ENCODE peak calls at places on chromosomes 4 and X, in four cellular contexts. E is A549, C is HCT116, B is K562. H is an unnamed sample.

GRCh38 chrX:17692709-17693346 is 44.5 kb upstream of the SCML1 start:
- DNase-seq in B (peak; percentile 5), C (no peak), E (no peak), H (no peak)

GRCh38 chr4:56757270-56757746 is 64.2 kb downstream of the SPINK2 start:
- DNase-seq in C (no peak), E (no peak), B (no peak), H (no peak)

GRCh38 chr4:188266386-188266785 is 127.1 kb downstream of the TRIML1 start:
- DNase-seq in E (no peak), B (no peak), C (no peak), H (no peak)

GRCh38 chr4:68361146-68361589 is 11.3 kb upstream of the YTHDC1 start:
- DNase-seq in E (peak; percentile 54), B (no peak), C (no peak), H (no peak)

GRCh38 chr4:138865765-138866164 is 149.8 kb upstream of the NOCT start:
- DNase-seq in E (no peak), B (no peak), C (no peak), H (no peak)

GRCh38 chr4:103718993-103719319 is 829 bp downstream of the TACR3 start:
- DNase-seq in E (peak; percentile 11), C (no peak), B (no peak), H (no peak)

GRCh38 chr4:76473186-76473585 is 38.2 kb downstream of the SHROOM3 start:
- DNase-seq in E (no peak), C (no peak), B (no peak), H (no peak)

GRCh38 chr4:11624370-11624769 is 195.7 kb upstream of the HS3ST1 start:
- DNase-seq in C (peak; percentile 84), E (no peak), B (no peak), H (no peak)

GRCh38 chr4:88629826-88630225 is 37.5 kb downstream of the HERC3 start:
- DNase-seq in B (no peak), E (no peak), C (no peak), H (no peak)

GRCh38 chrX:85977218-85977617 is 70.1 kb downstream of the CHM start:
- DNase-seq in C (no peak), B (no peak), E (no peak), H (peak; percentile 4)

GRCh38 chrX:42585842-42586621 is 191.9 kb downstream of the PPP1R2C start:
- DNase-seq in B (no peak), E (no peak), C (no peak), H (no peak)

GRCh38 chr4:169272265-169272886 is 1.6 kb upstream of the SH3RF1 start:
- DNase-seq in B (no peak), C (no peak), E (no peak), H (peak; percentile 72)

GRCh38 chr4:142040043-142040442 is 403.7 kb downstream of the IL15 start:
- DNase-seq in C (no peak), E (peak; percentile 16), B (no peak), H (no peak)

GRCh38 chr4:84499065-84499982 is at the start of gene NKX6-1:
- DNase-seq in E (peak; percentile 78), B (peak; percentile 55), C (peak; percentile 87), H (no peak)

GRCh38 chrX:13996650-13997049 is 33.0 kb downstream of the GEMIN8 start:
- DNase-seq in C (no peak), E (no peak), B (no peak), H (no peak)

GRCh38 chr4:67575232-67575888 is 16.8 kb downstream of the STAP1 start:
- DNase-seq in B (peak; percentile 35), E (no peak), C (no peak), H (peak; percentile 85)

GRCh38 chr4:153466637-153467153 is 535 bp downstream of the TMEM131L start:
- DNase-seq in C (no peak), B (no peak), E (no peak), H (no peak)

GRCh38 chrX:73851014-73852009 is 288.3 kb downstream of the CHIC1 start:
- DNase-seq in C (no peak), E (no peak), B (peak; percentile 26), H (peak; percentile 90)

GRCh38 chrX:56026816-56027215 is 205.3 kb upstream of the KLF8 start:
- DNase-seq in C (no peak), E (no peak), B (no peak), H (no peak)

GRCh38 chrX:28582494-28582893 is 4.8 kb upstream of the IL1RAPL1 start:
- DNase-seq in E (peak; percentile 2), B (no peak), C (no peak), H (no peak)

GRCh38 chrX:110944323-110944761 is 148.7 kb upstream of the CHRDL1 start:
- DNase-seq in E (no peak), C (no peak), B (no peak), H (no peak)

GRCh38 chrX:116204947-116205346 is 34.4 kb downstream of the AGTR2 start:
- DNase-seq in E (peak; percentile 11), B (peak; percentile 8), C (peak; percentile 7), H (no peak)

GRCh38 chrX:28312965-28313364 is 274.3 kb upstream of the IL1RAPL1 start:
- DNase-seq in B (no peak), C (no peak), E (no peak), H (no peak)

GRCh38 chrX:148500428-148501120 is at the start of gene AFF2:
- DNase-seq in E (peak; percentile 8), C (no peak), B (no peak), H (no peak)

DNA sequence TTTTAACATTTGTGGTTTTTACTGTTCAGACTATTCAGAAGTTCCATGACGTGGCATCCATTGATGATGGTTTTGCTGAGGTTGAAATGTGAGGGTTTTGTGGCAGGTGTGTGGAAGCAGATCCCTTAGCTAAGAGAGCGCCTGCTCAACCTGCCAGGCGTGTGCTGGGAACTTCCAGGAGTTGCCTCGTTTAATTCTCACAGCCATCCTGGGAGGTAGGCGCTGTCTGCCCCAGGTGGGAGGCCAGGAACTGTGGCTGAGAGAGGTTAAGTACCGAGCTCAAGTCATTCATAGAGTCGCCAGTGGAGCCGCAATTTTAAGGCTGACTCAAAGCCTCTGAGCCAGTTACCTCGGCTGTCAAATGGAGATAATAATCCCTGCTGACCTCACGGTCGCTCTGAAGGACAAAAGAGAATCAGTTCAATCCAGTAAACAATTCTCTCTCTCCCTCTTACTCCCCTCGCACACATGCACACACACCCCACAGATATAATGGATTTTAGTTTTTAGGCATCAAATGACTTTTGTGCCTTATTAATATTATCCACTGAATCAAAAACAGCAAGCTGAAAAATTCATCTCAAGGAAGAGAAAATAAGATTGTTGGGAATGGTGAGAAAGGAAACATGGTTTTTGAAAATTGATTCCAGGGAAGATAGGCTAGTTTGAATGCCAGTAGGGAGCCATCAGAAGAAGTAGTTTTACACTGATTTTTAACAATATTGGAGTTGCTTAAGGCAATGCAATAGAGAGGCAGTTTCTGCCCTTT is 171.4 kb downstream of the PTTG2 start:
- DNase-seq in B (no peak), E (no peak), C (no peak), H (peak; percentile 84)
- H3K4me1 ChIP-seq in B (no peaks in the 10 kb centered on the region), E (peaks cover 15% of the 10 kb centered on the region), C (peaks cover 14% of the 10 kb centered on the region), H (peaks cover 73% of the 10 kb centered on the region)

DNA sequence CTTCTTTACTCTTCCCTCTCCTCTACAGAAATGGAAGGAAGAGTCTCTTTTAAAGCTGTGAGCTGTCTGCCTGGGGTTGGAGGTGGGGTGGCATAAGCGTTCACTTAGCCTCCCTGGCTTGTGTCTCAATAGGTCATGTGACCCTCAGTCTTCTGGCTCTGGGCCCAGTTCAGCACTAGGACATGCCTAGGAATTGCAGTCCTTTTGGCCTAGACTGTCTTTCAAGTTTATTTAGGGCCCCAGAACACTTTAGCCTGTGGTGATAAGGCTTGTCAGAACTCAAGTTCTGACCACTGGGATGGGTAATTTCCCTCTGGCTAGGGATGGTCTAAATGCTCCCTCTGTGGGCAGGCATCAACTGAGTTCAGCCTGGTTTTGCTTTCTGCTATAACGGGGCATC is 34.3 kb upstream of the ARMCX4 start:
- DNase-seq in E (no peak), B (no peak), C (no peak), H (no peak)
- TF ChIP-seq REST in E (no peak), B (no peak), C (no peak), H (no peak)

DNA sequence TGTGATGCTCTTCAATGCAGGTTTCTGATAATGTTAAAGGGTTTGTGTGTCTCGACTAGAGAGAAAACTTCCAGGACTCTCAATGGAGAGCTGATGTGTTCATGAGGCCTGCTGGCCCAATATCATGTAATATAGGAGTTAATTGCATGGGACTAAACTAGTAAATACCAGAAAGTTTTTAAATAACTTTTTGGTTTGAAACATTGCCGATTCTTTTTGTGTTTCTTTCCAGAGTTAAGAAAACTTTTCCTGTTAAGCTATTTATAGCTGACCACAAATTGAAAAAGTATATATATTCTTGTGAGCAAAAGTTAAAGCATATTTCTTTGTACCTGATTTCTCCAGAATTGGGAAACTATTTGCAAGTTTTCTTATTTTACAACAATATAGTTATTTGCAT is 49.7 kb downstream of the FAM9B start:
- DNase-seq in B (no peak), C (no peak), E (no peak), H (no peak)
- H3K4me1 ChIP-seq in B (no peaks in the 10 kb centered on the region), C (no peaks in the 10 kb centered on the region), E (no peaks in the 10 kb centered on the region), H (no peaks in the 10 kb centered on the region)

GRCh38 chr4:3062466-3062865 is 11.9 kb downstream of the HTT-AS start:
- DNase-seq in E (no peak), B (no peak), C (no peak), H (no peak)
- TF ChIP-seq REST in E (no peak), B (peak; percentile 88), C (no peak), H (no peak)

GRCh38 chr4:1310031-1310795 is 20.5 kb downstream of the MAEA start:
- DNase-seq in B (no peak), E (no peak), C (no peak), H (no peak)
- H3K4me1 ChIP-seq in B (peaks cover 4% of the 10 kb centered on the region), E (no peaks in the 10 kb centered on the region), C (peaks cover 16% of the 10 kb centered on the region), H (no peaks in the 10 kb centered on the region)